ENCODE peak calls at places on chromosome 14, in four cellular contexts. One of them, this sample, is unnamed. For H3K4me1, the result is how much of the 10 kb centered on the place peaks cover.

GRCh38 chr14:55794655-55795583 is 214.9 kb downstream of the KTN1 start:
- DNase-seq in lower lobe of right lung: no peak
- DNase-seq in pancreas: no peak
- DNase-seq in upper lobe of right lung: no peak
- DNase-seq in this sample: no peak

GRCh38 chr14:65502676-65503124 is 90.2 kb downstream of the FUT8 start:
- DNase-seq in lower lobe of right lung: no peak
- DNase-seq in pancreas: no peak
- DNase-seq in upper lobe of right lung: no peak
- DNase-seq in this sample: no peak

GRCh38 chr14:53841109-53842099 is 115.2 kb downstream of the BMP4 start:
- DNase-seq in lower lobe of right lung: no peak
- DNase-seq in pancreas: no peak
- DNase-seq in upper lobe of right lung: no peak
- DNase-seq in this sample: no peak

GRCh38 chr14:79562158-79562557 is 649.1 kb downstream of the DIO2 start:
- DNase-seq in lower lobe of right lung: no peak
- DNase-seq in pancreas: no peak
- DNase-seq in upper lobe of right lung: no peak
- DNase-seq in this sample: no peak

GRCh38 chr14:58637040-58637390 is 747 bp upstream of the DACT1 start:
- DNase-seq in lower lobe of right lung: no peak
- DNase-seq in pancreas: no peak
- DNase-seq in upper lobe of right lung: peak
- DNase-seq in this sample: no peak

GRCh38 chr14:53399057-53399456 is 245.9 kb upstream of the DDHD1 start:
- DNase-seq in lower lobe of right lung: no peak
- DNase-seq in pancreas: no peak
- DNase-seq in upper lobe of right lung: no peak
- DNase-seq in this sample: no peak

GRCh38 chr14:35287481-35288013 is 4.6 kb upstream of the PSMA6 start:
- DNase-seq in lower lobe of right lung: no peak
- DNase-seq in pancreas: no peak
- DNase-seq in upper lobe of right lung: no peak
- DNase-seq in this sample: no peak

GRCh38 chr14:91910201-91910600 is 37.3 kb downstream of the FBLN5 start:
- DNase-seq in lower lobe of right lung: no peak
- DNase-seq in pancreas: no peak
- DNase-seq in upper lobe of right lung: no peak
- DNase-seq in this sample: no peak

GRCh38 chr14:55131782-55132181 is 2.7 kb downstream of the LGALS3 start:
- DNase-seq in lower lobe of right lung: no peak
- DNase-seq in pancreas: no peak
- DNase-seq in upper lobe of right lung: no peak
- DNase-seq in this sample: no peak

GRCh38 chr14:58732387-58732786 is 94.6 kb downstream of the DACT1 start:
- DNase-seq in lower lobe of right lung: no peak
- DNase-seq in pancreas: no peak
- DNase-seq in upper lobe of right lung: no peak
- DNase-seq in this sample: no peak

GRCh38 chr14:104265918-104266642 is 127.7 kb downstream of the KIF26A start:
- DNase-seq in lower lobe of right lung: peak
- DNase-seq in pancreas: peak
- DNase-seq in upper lobe of right lung: peak
- DNase-seq in this sample: no peak

GRCh38 chr14:94480809-94481208 is 4.8 kb upstream of the SERPINA9 start:
- DNase-seq in lower lobe of right lung: no peak
- DNase-seq in pancreas: no peak
- DNase-seq in upper lobe of right lung: no peak
- DNase-seq in this sample: no peak

GRCh38 chr14:47658041-47658440 is 17.4 kb downstream of the MDGA2 start:
- DNase-seq in lower lobe of right lung: no peak
- DNase-seq in pancreas: no peak
- DNase-seq in upper lobe of right lung: no peak
- DNase-seq in this sample: no peak

GRCh38 chr14:105568859-105569766 is 42.7 kb downstream of the TMEM121 start:
- DNase-seq in lower lobe of right lung: no peak
- DNase-seq in pancreas: no peak
- DNase-seq in upper lobe of right lung: no peak
- DNase-seq in this sample: no peak

GRCh38 chr14:105570482-105570881 is 44.1 kb downstream of the TMEM121 start:
- DNase-seq in lower lobe of right lung: no peak
- DNase-seq in pancreas: no peak
- DNase-seq in upper lobe of right lung: no peak
- DNase-seq in this sample: no peak
- H3K4me1 ChIP-seq in lower lobe of right lung: under half
- H3K4me1 ChIP-seq in pancreas: under half
- H3K4me1 ChIP-seq in upper lobe of right lung: under half
- H3K4me1 ChIP-seq in this sample: under half

GRCh38 chr14:100389497-100390104 is 66.5 kb downstream of the SLC25A47 start:
- DNase-seq in lower lobe of right lung: no peak
- DNase-seq in pancreas: peak
- DNase-seq in upper lobe of right lung: no peak
- DNase-seq in this sample: no peak
- H3K27ac ChIP-seq in lower lobe of right lung: peak
- H3K27ac ChIP-seq in pancreas: no peak
- H3K27ac ChIP-seq in upper lobe of right lung: peak
- H3K27ac ChIP-seq in this sample: no peak

DNA sequence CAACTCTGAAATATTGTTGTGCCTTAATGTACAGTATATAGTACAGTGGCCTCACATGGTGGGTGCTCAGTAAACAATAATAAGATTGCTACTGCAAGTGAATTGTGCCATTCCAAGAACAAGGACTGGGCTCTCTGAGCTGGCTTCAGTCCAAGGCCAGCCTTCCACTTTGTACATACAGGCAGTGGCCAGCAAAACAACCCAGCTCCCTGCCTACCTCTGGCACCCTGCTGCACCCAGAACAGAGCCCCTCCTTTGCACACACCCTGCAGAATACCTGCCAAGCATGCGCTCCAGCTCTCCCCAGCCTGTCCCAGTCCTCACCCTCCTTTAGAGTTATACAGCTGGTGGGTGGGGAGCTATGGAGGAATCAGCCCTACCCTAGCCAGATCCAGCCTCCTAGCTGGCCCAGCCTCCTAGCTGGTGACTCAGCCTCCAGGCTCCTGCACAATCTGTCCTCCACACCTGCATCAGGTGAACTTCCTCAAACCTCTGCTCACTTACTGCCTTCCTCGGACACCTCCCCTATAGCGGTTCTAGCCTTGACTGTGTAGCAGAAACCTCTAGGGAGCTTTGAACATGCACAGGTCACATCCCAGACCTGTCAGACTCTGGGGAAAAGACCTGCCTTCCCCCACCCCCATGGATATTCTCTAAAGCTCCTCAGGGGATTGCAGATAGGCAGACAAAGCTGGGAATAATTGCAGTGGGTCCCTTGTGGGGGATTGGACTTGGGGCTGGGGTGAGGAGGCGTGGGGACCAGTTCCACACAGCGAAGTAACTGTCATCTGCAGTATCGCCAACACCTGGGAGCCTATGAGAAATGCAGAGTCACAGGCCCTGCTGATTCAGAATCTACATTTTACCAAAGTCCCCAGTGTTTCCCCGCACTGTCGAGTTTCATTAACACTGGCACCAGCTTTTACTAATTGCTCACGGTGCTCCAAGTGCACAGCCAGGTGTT is 17.9 kb downstream of the ZDHHC22 start:
- DNase-seq in lower lobe of right lung: peak
- DNase-seq in pancreas: peak
- DNase-seq in upper lobe of right lung: peak
- DNase-seq in this sample: no peak
- H3K4me1 ChIP-seq in lower lobe of right lung: under half
- H3K4me1 ChIP-seq in pancreas: under half
- H3K4me1 ChIP-seq in upper lobe of right lung: under half
- H3K4me1 ChIP-seq in this sample: under half

DNA sequence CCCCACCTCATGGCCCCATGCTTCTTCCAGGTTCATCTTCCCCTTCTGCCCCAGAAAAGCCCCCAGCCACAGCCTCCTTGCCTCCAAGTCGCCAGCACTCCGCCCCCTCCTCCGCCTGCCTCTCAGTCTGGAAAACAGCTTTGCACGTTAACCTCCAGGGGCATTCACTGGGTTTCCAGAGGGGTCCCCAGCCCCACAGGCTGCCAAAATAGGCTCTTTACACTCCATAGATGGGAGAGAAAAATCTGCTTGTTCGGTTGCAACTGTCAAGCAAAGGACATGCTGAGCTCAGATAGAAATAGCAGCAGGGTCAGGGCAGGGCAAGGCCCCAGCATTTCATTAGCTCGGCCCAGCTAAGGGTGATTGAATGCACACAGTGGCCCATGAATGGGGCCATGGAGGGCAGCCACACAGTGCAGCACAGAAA is 253.5 kb downstream of the ZFP36L1 start:
- DNase-seq in lower lobe of right lung: no peak
- DNase-seq in pancreas: no peak
- DNase-seq in upper lobe of right lung: no peak
- DNase-seq in this sample: no peak
- H3K27ac ChIP-seq in lower lobe of right lung: no peak
- H3K27ac ChIP-seq in pancreas: no peak
- H3K27ac ChIP-seq in upper lobe of right lung: no peak
- H3K27ac ChIP-seq in this sample: no peak

GRCh38 chr14:90610641-90611040 is 205.6 kb downstream of the TTC7B start:
- DNase-seq in lower lobe of right lung: no peak
- DNase-seq in pancreas: no peak
- DNase-seq in upper lobe of right lung: no peak
- DNase-seq in this sample: no peak
- H3K4me1 ChIP-seq in lower lobe of right lung: under half
- H3K4me1 ChIP-seq in pancreas: under half
- H3K4me1 ChIP-seq in upper lobe of right lung: under half
- H3K4me1 ChIP-seq in this sample: under half

GRCh38 chr14:22580604-22581003 is 8.4 kb downstream of the DAD1 start:
- DNase-seq in lower lobe of right lung: no peak
- DNase-seq in pancreas: no peak
- DNase-seq in upper lobe of right lung: no peak
- DNase-seq in this sample: no peak
- H3K27ac ChIP-seq in lower lobe of right lung: no peak
- H3K27ac ChIP-seq in pancreas: no peak
- H3K27ac ChIP-seq in upper lobe of right lung: no peak
- H3K27ac ChIP-seq in this sample: no peak

GRCh38 chr14:68758301-68758700 is 34.6 kb downstream of the ZFP36L1 start:
- DNase-seq in lower lobe of right lung: no peak
- DNase-seq in pancreas: no peak
- DNase-seq in upper lobe of right lung: no peak
- DNase-seq in this sample: no peak

GRCh38 chr14:68759017-68759569 is 33.8 kb downstream of the ZFP36L1 start:
- DNase-seq in lower lobe of right lung: no peak
- DNase-seq in pancreas: no peak
- DNase-seq in upper lobe of right lung: no peak
- DNase-seq in this sample: no peak

GRCh38 chr14:68756071-68756481 is 36.8 kb downstream of the ZFP36L1 start:
- DNase-seq in lower lobe of right lung: no peak
- DNase-seq in pancreas: no peak
- DNase-seq in upper lobe of right lung: no peak
- DNase-seq in this sample: no peak

GRCh38 chr14:68756734-68757133 is 36.1 kb downstream of the ZFP36L1 start:
- DNase-seq in lower lobe of right lung: no peak
- DNase-seq in pancreas: no peak
- DNase-seq in upper lobe of right lung: no peak
- DNase-seq in this sample: no peak

GRCh38 chr14:68757618-68758081 is 35.2 kb downstream of the ZFP36L1 start:
- DNase-seq in lower lobe of right lung: peak
- DNase-seq in pancreas: no peak
- DNase-seq in upper lobe of right lung: no peak
- DNase-seq in this sample: no peak
- H3K4me1 ChIP-seq in lower lobe of right lung: under half
- H3K4me1 ChIP-seq in pancreas: under half
- H3K4me1 ChIP-seq in upper lobe of right lung: under half
- H3K4me1 ChIP-seq in this sample: under half

GRCh38 chr14:72629534-72629933 is 264.4 kb downstream of the DPF3 start:
- DNase-seq in lower lobe of right lung: no peak
- DNase-seq in pancreas: no peak
- DNase-seq in upper lobe of right lung: no peak
- DNase-seq in this sample: no peak

GRCh38 chr14:72633551-72633950 is 260.4 kb downstream of the DPF3 start:
- DNase-seq in lower lobe of right lung: no peak
- DNase-seq in pancreas: no peak
- DNase-seq in upper lobe of right lung: no peak
- DNase-seq in this sample: no peak

GRCh38 chr14:72632727-72633126 is 261.2 kb downstream of the DPF3 start:
- DNase-seq in lower lobe of right lung: no peak
- DNase-seq in pancreas: no peak
- DNase-seq in upper lobe of right lung: no peak
- DNase-seq in this sample: no peak

GRCh38 chr14:72630374-72630773 is 263.5 kb downstream of the DPF3 start:
- DNase-seq in lower lobe of right lung: no peak
- DNase-seq in pancreas: no peak
- DNase-seq in upper lobe of right lung: no peak
- DNase-seq in this sample: no peak

DNA sequence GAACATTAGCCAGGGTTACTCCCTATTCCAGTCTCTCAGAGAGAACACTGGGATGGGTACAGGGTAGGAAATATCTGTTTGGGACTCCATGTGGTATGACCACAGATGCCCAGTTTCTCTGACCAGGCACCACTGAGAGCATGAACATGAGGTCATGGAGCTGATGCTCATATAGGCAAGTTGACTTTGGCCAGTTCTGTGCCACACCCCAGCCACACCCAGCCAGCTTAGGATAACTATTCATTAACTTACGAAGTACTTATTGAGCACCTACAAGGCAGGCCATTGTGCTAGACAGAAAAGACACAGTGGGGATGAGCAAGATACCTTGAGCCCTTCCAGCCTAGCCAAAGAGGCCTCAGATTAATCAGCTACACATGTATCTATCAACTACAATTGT is 262.5 kb downstream of the DPF3 start:
- DNase-seq in lower lobe of right lung: no peak
- DNase-seq in pancreas: no peak
- DNase-seq in upper lobe of right lung: no peak
- DNase-seq in this sample: no peak
- H3K27ac ChIP-seq in lower lobe of right lung: no peak
- H3K27ac ChIP-seq in pancreas: no peak
- H3K27ac ChIP-seq in upper lobe of right lung: no peak
- H3K27ac ChIP-seq in this sample: no peak

GRCh38 chr14:50676814-50677516 is 8.9 kb upstream of the SAV1 start:
- DNase-seq in lower lobe of right lung: no peak
- DNase-seq in pancreas: no peak
- DNase-seq in upper lobe of right lung: no peak
- DNase-seq in this sample: no peak

GRCh38 chr14:50677527-50678063 is 9.5 kb upstream of the SAV1 start:
- DNase-seq in lower lobe of right lung: no peak
- DNase-seq in pancreas: no peak
- DNase-seq in upper lobe of right lung: no peak
- DNase-seq in this sample: no peak

GRCh38 chr14:50679674-50680073 is 11.6 kb upstream of the SAV1 start:
- DNase-seq in lower lobe of right lung: no peak
- DNase-seq in pancreas: no peak
- DNase-seq in upper lobe of right lung: no peak
- DNase-seq in this sample: no peak

GRCh38 chr14:50678163-50678562 is 10.1 kb upstream of the SAV1 start:
- DNase-seq in lower lobe of right lung: no peak
- DNase-seq in pancreas: no peak
- DNase-seq in upper lobe of right lung: no peak
- DNase-seq in this sample: no peak

GRCh38 chr14:50675597-50675996 is 7.5 kb upstream of the SAV1 start:
- DNase-seq in lower lobe of right lung: no peak
- DNase-seq in pancreas: no peak
- DNase-seq in upper lobe of right lung: no peak
- DNase-seq in this sample: no peak
- H3K4me1 ChIP-seq in lower lobe of right lung: under half
- H3K4me1 ChIP-seq in pancreas: under half
- H3K4me1 ChIP-seq in upper lobe of right lung: under half
- H3K4me1 ChIP-seq in this sample: under half

This sample was measured in CD8-positive, alpha-beta memory T cell.